ENCODE peak calls at places on chromosomes 5 and 9, in eight cellular contexts. A is GM12865; I is IMR-90; N is cardiac muscle cell; O is foreskin keratinocyte; M is pancreas; X is fibroblast of the aortic adventitia; D is CD8-positive, alpha-beta T cell. J is an unnamed sample.

GRCh38 chr5:178249191-178249989 is 16.8 kb upstream of the PHYKPL start:
- DNase-seq in X (peak; percentile 27), M (no peak), D (peak; percentile 30), O (peak; percentile 76), N (peak; percentile 69), A (no peak), I (peak; percentile 48), J (peak; percentile 67)

GRCh38 chr9:127599550-127599891 is 12.6 kb upstream of the STXBP1 start:
- DNase-seq in X (no peak), A (no peak), N (no peak), M (no peak), O (no peak), D (no peak), I (no peak), J (no peak)

GRCh38 chr5:72134226-72134625 is 27.0 kb downstream of the MAP1B start:
- DNase-seq in M (no peak), D (no peak), I (no peak), N (no peak), A (no peak), X (no peak), O (peak; percentile 30), J (no peak)

GRCh38 chr9:88197016-88197415 is 58.7 kb upstream of the SPATA31C2 start:
- DNase-seq in D (no peak), X (peak; percentile 52), A (no peak), O (peak; percentile 39), M (no peak), N (peak; percentile 83), I (peak; percentile 75), J (peak; percentile 36)

GRCh38 chr9:112516769-112517168 is 30.1 kb downstream of the KIAA1958 start:
- DNase-seq in I (no peak), X (no peak), A (no peak), D (no peak), O (no peak), M (no peak), N (no peak), J (no peak)

GRCh38 chr9:71446499-71447411 is 321.6 kb downstream of the CEMIP2 start:
- DNase-seq in N (peak; percentile 72), A (peak; percentile 65), D (no peak), O (peak; percentile 53), X (peak; percentile 48), I (peak; percentile 46), M (peak; percentile 75), J (no peak)

GRCh38 chr5:96226941-96227552 is 206.0 kb downstream of the PCSK1 start:
- DNase-seq in I (peak; percentile 97), D (no peak), X (peak; percentile 96), A (no peak), N (peak; percentile 96), M (no peak), O (peak; percentile 94), J (peak; percentile 94)

GRCh38 chr9:132631280-132631679 is 38.5 kb downstream of the DDX31 start:
- DNase-seq in A (no peak), N (no peak), O (peak; percentile 96), D (no peak), M (no peak), I (peak; percentile 87), X (peak; percentile 19), J (no peak)

GRCh38 chr5:67173959-67174358 is 22.6 kb downstream of the CD180 start:
- DNase-seq in A (no peak), O (peak; percentile 84), I (no peak), D (no peak), N (no peak), M (no peak), X (no peak), J (no peak)

GRCh38 chr5:157793298-157793791 is 49.8 kb downstream of the LSM11 start:
- DNase-seq in M (no peak), I (no peak), O (no peak), A (no peak), X (no peak), N (no peak), D (no peak), J (no peak)

GRCh38 chr5:169591636-169592035 is 8.1 kb downstream of the SPDL1 start:
- DNase-seq in X (peak; percentile 81), N (peak; percentile 41), A (no peak), D (no peak), M (no peak), I (peak; percentile 88), O (no peak), J (no peak)

GRCh38 chr9:37437010-37437409 is 14.5 kb downstream of the GRHPR start:
- DNase-seq in D (no peak), N (no peak), M (no peak), A (no peak), I (no peak), O (no peak), X (no peak), J (no peak)

GRCh38 chr9:16705121-16705604 is 165.3 kb downstream of the BNC2 start:
- DNase-seq in X (peak; percentile 99), I (peak; percentile 97), D (no peak), O (peak; percentile 70), N (peak; percentile 97), M (peak; percentile 61), A (no peak), J (peak; percentile 91)

GRCh38 chr9:19430201-19430760 is 21.5 kb downstream of the ACER2 start:
- DNase-seq in N (no peak), M (no peak), A (no peak), X (no peak), O (no peak), I (no peak), D (no peak), J (no peak)

GRCh38 chr9:113521693-113522260 is 58.2 kb downstream of the RGS3 start:
- DNase-seq in X (no peak), N (no peak), D (no peak), O (no peak), I (no peak), M (no peak), A (no peak), J (no peak)

GRCh38 chr5:19959830-19960384 is 28.1 kb downstream of the CDH18 start:
- DNase-seq in N (no peak), O (no peak), X (no peak), I (no peak), M (no peak), A (no peak), D (no peak), J (no peak)

GRCh38 chr5:68368686-68369359 is 153.3 kb downstream of the PIK3R1 start:
- DNase-seq in D (no peak), O (peak; percentile 50), M (no peak), I (peak; percentile 16), X (peak; percentile 33), N (no peak), A (no peak), J (no peak)

GRCh38 chr5:17258429-17258828 is 41.0 kb downstream of the BASP1 start:
- DNase-seq in I (peak; percentile 68), N (no peak), M (no peak), O (peak; percentile 48), D (no peak), X (peak; percentile 23), A (no peak), J (no peak)

GRCh38 chr5:103487822-103488493 is 74.6 kb downstream of the NUDT12 start:
- DNase-seq in M (no peak), A (peak; percentile 56), N (no peak), I (no peak), O (no peak), D (no peak), X (no peak), J (no peak)

DNA sequence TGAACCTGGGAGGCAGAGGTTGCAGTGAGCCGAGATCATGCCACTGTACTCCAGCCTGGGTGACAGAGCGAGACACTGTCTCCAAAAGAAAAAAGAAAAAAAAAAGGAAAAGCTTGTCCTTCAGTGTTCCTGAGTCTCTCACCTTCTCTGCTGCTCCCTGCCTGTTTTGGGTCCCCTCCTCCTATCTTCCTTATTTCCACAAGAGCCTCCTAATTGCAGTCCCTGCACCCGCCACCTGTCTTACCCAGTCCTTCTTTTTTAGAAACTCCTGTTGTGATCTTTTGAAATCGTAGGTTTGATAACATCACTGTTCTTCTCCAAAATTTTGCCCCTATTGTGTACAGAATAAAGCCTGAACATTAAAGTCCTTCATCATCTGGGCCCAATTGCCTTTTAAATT is 234.9 kb downstream of the SH3GL2 start:
- DNase-seq in M (no peak), D (no peak), A (no peak), X (no peak), O (no peak), I (no peak), N (no peak), J (no peak)
- TF ChIP-seq CTCF in M (no peak), D (no peak), A (no peak), X (no peak), O (no peak), I (no peak), N (no peak), J (no peak)

DNA sequence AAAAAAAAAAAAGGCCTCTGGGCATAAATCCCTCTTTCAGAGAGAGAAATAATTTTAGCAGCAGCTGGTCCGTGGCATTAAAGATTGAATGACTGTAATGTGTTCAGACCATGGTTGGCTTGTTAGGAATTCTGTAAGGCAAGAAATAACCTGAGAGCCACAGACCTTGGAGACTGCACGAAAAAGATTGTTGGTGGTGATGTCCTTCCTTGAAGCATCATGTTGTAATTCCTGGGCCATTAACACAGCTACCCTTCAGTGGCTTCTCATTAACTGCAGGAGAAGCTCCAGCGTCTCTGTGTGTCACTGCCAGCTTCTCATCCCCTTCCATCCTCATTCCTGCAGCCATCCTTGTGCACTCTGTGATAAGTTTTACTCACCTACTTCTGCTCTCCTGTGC is 79.1 kb downstream of the SGCD start:
- DNase-seq in A (no peak), M (no peak), X (no peak), N (no peak), O (no peak), D (no peak), I (no peak), J (no peak)
- TF ChIP-seq CTCF in A (no peak), M (no peak), X (no peak), N (no peak), O (no peak), D (no peak), I (no peak), J (no peak)

GRCh38 chr5:121503111-121503840 is 348.4 kb upstream of the FTMT start:
- DNase-seq in I (no peak), A (peak; percentile 14), D (no peak), M (no peak), N (peak; percentile 2), O (peak; percentile 2), X (no peak), J (no peak)
- TF ChIP-seq CTCF in I (no peak), A (no peak), D (no peak), M (no peak), N (no peak), O (no peak), X (no peak), J (no peak)

DNA sequence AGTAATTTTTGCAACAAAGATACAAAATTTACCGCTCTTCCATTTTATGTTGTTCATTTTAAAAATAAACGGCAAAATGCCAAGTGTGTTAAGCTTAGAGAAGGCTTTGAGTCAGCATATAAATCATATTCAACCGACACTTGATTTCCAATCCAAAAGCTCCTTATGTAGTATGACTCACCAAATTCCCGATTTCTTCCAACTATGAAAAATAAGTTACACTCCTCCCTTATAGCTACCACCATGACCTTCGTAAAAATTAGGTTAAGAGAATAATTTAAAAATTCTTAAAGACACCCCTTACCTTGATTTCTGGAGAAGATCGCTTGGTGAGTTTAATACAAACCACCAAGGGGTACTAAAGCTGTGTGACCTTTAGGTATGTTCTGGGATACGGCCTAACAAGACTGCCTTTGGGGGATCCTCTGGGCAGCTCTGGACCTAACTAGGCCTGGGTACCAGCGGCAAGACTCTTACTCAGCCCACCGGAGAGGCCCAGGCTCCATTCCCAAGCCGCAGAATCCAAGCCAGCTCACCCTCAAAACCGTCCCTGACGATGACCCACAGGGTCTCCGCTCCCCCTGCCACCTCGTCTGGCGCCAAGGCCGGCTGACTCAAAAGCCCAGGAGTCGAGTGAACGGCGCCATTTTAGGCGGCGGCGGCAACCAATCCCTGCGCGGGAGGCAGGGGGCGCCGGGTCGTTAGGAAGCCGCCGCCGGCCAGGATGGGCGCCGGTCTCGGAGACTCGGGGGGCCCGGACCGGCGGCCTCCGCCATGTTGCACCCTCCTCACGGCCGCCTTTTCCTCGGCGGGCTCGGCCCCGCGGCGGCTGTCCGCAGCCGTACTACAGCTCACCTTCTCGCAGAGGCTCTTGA is 731 bp downstream of the PPP2CA start:
- DNase-seq in O (peak; percentile 81), M (peak; percentile 82), D (peak; percentile 41), I (peak; percentile 87), N (peak; percentile 62), A (peak; percentile 72), X (peak; percentile 89), J (no peak)
- TF ChIP-seq CTCF in O (peak; percentile 41), M (no peak), D (no peak), I (peak; percentile 28), N (peak; percentile 16), A (peak; percentile 8), X (no peak), J (peak; percentile 25)